ENCODE peak calls at places on chromosome 16, in five cellular contexts. D, S, Z, E and Q are unnamed samples.

GRCh38 chr16:57538235-57538711 is 1.9 kb upstream of the CCDC102A start:
- DNase-seq in D (no peak), S (no peak), Z (peak; percentile 23), E (no peak), Q (no peak)

GRCh38 chr16:66695935-66696668 is 441 bp downstream of the CMTM4 start:
- DNase-seq in D (peak; percentile 36), S (peak; percentile 67), Z (peak; percentile 73), E (peak; percentile 77), Q (no peak)

GRCh38 chr16:70578035-70578434 is 54.4 kb downstream of the SF3B3 start:
- DNase-seq in D (no peak), S (no peak), Z (no peak), E (no peak), Q (no peak)

GRCh38 chr16:83994703-83995102 is 26.7 kb downstream of the NECAB2 start:
- DNase-seq in D (no peak), S (no peak), Z (no peak), E (no peak), Q (no peak)

GRCh38 chr16:79801550-79802090 is 201.1 kb upstream of the MAF start:
- DNase-seq in D (no peak), S (no peak), Z (no peak), E (no peak), Q (peak; percentile 64)

GRCh38 chr16:81612351-81613170 is 166.5 kb upstream of the PLCG2 start:
- DNase-seq in D (no peak), S (no peak), Z (no peak), E (no peak), Q (no peak)

GRCh38 chr16:73060948-73061495 is 13.1 kb upstream of the ZFHX3 start:
- DNase-seq in D (no peak), S (peak; percentile 24), Z (no peak), E (no peak), Q (no peak)

GRCh38 chr16:81210807-81211206 is 27.7 kb upstream of the BCO1 start:
- DNase-seq in D (no peak), S (no peak), Z (no peak), E (no peak), Q (no peak)

GRCh38 chr16:911101-911500 is 59.7 kb downstream of the LMF1 start:
- DNase-seq in D (no peak), S (no peak), Z (no peak), E (no peak), Q (no peak)

GRCh38 chr16:47713225-47713595 is 252.1 kb downstream of the PHKB start:
- DNase-seq in D (no peak), S (no peak), Z (no peak), E (no peak), Q (no peak)

GRCh38 chr16:57061084-57061905 is 31.1 kb upstream of the CPNE2 start:
- DNase-seq in D (no peak), S (peak; percentile 92), Z (peak; percentile 32), E (peak; percentile 35), Q (no peak)

GRCh38 chr16:81616321-81617020 is 162.6 kb upstream of the PLCG2 start:
- DNase-seq in D (no peak), S (peak; percentile 86), Z (peak; percentile 73), E (peak; percentile 77), Q (no peak)

GRCh38 chr16:85515830-85516397 is 97.2 kb upstream of the GSE1 start:
- DNase-seq in D (no peak), S (peak; percentile 68), Z (peak; percentile 69), E (no peak), Q (no peak)
- TF ChIP-seq EP300 in D (no peak), S (no peak), Z (no peak), E (no peak), Q (no peak)

GRCh38 chr16:88141580-88141979 is 190.3 kb downstream of the BANP start:
- DNase-seq in D (no peak), S (no peak), Z (no peak), E (no peak), Q (no peak)
- TF ChIP-seq POLR2A in D (no peak), S (no peak), Z (no peak), E (no peak), Q (no peak)

GRCh38 chr16:31120129-31120528 is 2.7 kb downstream of the KAT8 start:
- DNase-seq in D (no peak), S (no peak), Z (no peak), E (no peak), Q (no peak)

GRCh38 chr16:31113420-31114124 is 3.9 kb upstream of the KAT8 start:
- DNase-seq in D (no peak), S (no peak), Z (no peak), E (no peak), Q (no peak)

GRCh38 chr16:31118223-31119155 is 1.0 kb downstream of the KAT8 start:
- DNase-seq in D (no peak), S (no peak), Z (no peak), E (no peak), Q (no peak)

GRCh38 chr16:31114468-31114867 is 3.0 kb upstream of the KAT8 start:
- DNase-seq in D (no peak), S (peak; percentile 75), Z (no peak), E (no peak), Q (no peak)

DNA sequence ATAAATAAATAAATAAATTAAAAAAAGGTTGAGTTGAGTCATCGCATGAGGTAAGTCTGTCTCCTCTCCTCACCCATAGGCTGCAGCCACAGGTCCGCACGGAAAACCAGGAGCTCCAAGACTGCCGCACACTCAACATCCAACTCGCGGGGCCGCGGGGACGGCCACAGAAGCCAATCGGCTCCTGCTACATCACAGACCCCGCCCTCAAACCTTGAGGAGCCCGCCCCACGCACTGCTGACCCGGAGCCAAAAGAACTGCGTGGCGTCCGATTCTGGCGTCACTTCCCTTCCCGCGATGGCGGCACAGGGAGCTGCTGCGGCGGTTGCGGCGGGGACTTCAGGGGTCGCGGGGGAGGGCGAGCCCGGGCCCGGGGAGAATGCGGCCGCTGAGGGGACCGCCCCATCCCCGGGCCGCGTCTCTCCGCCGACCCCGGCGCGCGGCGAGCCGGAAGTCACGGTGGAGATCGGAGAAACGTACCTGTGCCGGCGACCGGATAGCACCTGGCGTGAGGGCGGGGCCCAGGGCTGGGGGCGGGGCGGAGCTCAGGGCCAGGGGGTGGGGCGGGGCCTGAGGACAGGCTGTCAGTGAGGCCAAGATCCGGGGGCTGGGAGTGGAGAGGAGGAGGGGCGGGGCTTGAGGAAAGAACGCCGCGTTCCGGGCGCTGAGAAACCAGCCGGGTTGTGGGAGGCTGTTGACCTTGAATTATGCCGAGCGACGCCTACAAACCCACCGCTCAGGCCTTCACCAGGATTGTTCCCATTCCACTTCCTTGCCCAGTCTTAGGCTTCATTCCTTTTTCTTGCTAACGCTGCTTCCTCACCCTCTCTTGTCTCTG is at the start of gene KAT8:
- DNase-seq in D (peak; percentile 96), S (peak; percentile 99), Z (peak; percentile 99), E (peak; percentile 99), Q (peak; percentile 100)
- TF ChIP-seq EP300 in D (no peak), S (no peak), Z (peak; percentile 65), E (peak; percentile 80), Q (no peak)

GRCh38 chr16:77591347-77591746 is 131.0 kb upstream of the NUDT7 start:
- DNase-seq in D (no peak), S (no peak), Z (no peak), E (no peak), Q (no peak)
- TF ChIP-seq POLR2A in D (no peak), S (no peak), Z (no peak), E (no peak), Q (no peak)